ENCODE peak calls at places on chromosomes 7 and 10, in four cellular contexts. One of them, this sample, is unnamed.

GRCh38 chr7:137454169-137455166 is 110.9 kb upstream of the PTN start:
- DNase-seq in psoas muscle: peak; percentile 25
- DNase-seq in astrocyte of the spinal cord: peak; percentile 71
- DNase-seq in fibroblast of villous mesenchyme: peak; percentile 99
- DNase-seq in this sample: no peak

GRCh38 chr10:72688208-72688651 is 3.7 kb upstream of the MCU start:
- DNase-seq in psoas muscle: no peak
- DNase-seq in fibroblast of villous mesenchyme: peak; percentile 61
- DNase-seq in astrocyte of the spinal cord: peak; percentile 87
- DNase-seq in this sample: no peak

GRCh38 chr10:69439813-69440506 is 11.3 kb upstream of the TSPAN15 start:
- DNase-seq in psoas muscle: no peak
- DNase-seq in fibroblast of villous mesenchyme: peak; percentile 96
- DNase-seq in astrocyte of the spinal cord: no peak
- DNase-seq in this sample: no peak

GRCh38 chr7:34584526-34584925 is 73.5 kb upstream of the NPSR1 start:
- DNase-seq in psoas muscle: no peak
- DNase-seq in fibroblast of villous mesenchyme: no peak
- DNase-seq in astrocyte of the spinal cord: no peak
- DNase-seq in this sample: no peak

GRCh38 chr7:38775503-38775902 is 133.5 kb downstream of the VPS41 start:
- DNase-seq in astrocyte of the spinal cord: no peak
- DNase-seq in psoas muscle: no peak
- DNase-seq in fibroblast of villous mesenchyme: no peak
- DNase-seq in this sample: no peak

GRCh38 chr10:100780324-100780723 is 34.9 kb downstream of the PAX2 start:
- DNase-seq in psoas muscle: no peak
- DNase-seq in astrocyte of the spinal cord: no peak
- DNase-seq in fibroblast of villous mesenchyme: no peak
- DNase-seq in this sample: no peak

GRCh38 chr10:110610308-110610774 is 33.8 kb upstream of the RBM20 start:
- DNase-seq in astrocyte of the spinal cord: peak; percentile 58
- DNase-seq in fibroblast of villous mesenchyme: peak; percentile 59
- DNase-seq in psoas muscle: no peak
- DNase-seq in this sample: no peak

GRCh38 chr7:75987026-75987804 is 7.2 kb downstream of the TMEM120A start:
- DNase-seq in fibroblast of villous mesenchyme: no peak
- DNase-seq in psoas muscle: no peak
- DNase-seq in astrocyte of the spinal cord: no peak
- DNase-seq in this sample: no peak

GRCh38 chr7:38554586-38554985 is 76.6 kb downstream of the AMPH start:
- DNase-seq in fibroblast of villous mesenchyme: no peak
- DNase-seq in psoas muscle: no peak
- DNase-seq in astrocyte of the spinal cord: no peak
- DNase-seq in this sample: no peak

GRCh38 chr7:106243893-106244292 is 40.9 kb downstream of the NAMPT start:
- DNase-seq in psoas muscle: no peak
- DNase-seq in fibroblast of villous mesenchyme: peak; percentile 42
- DNase-seq in astrocyte of the spinal cord: no peak
- DNase-seq in this sample: no peak

GRCh38 chr7:69597278-69598076 is 798 bp upstream of the AUTS2 start:
- DNase-seq in astrocyte of the spinal cord: peak; percentile 10
- DNase-seq in fibroblast of villous mesenchyme: no peak
- DNase-seq in psoas muscle: peak; percentile 62
- DNase-seq in this sample: no peak

GRCh38 chr7:34849966-34850365 is 187.3 kb downstream of the DPY19L1 start:
- DNase-seq in fibroblast of villous mesenchyme: no peak
- DNase-seq in astrocyte of the spinal cord: no peak
- DNase-seq in psoas muscle: no peak
- DNase-seq in this sample: no peak

GRCh38 chr10:49230004-49230403 is 41.8 kb upstream of the TMEM273 start:
- DNase-seq in psoas muscle: no peak
- DNase-seq in astrocyte of the spinal cord: no peak
- DNase-seq in fibroblast of villous mesenchyme: no peak
- DNase-seq in this sample: no peak

GRCh38 chr7:82405291-82405690 is 38.3 kb downstream of the CACNA2D1 start:
- DNase-seq in psoas muscle: no peak
- DNase-seq in fibroblast of villous mesenchyme: no peak
- DNase-seq in astrocyte of the spinal cord: no peak
- DNase-seq in this sample: no peak

GRCh38 chr7:82406937-82407336 is 36.6 kb downstream of the CACNA2D1 start:
- DNase-seq in fibroblast of villous mesenchyme: no peak
- DNase-seq in psoas muscle: no peak
- DNase-seq in astrocyte of the spinal cord: no peak
- DNase-seq in this sample: no peak

GRCh38 chr7:82413237-82413636 is 30.3 kb downstream of the CACNA2D1 start:
- DNase-seq in astrocyte of the spinal cord: peak; percentile 21
- DNase-seq in psoas muscle: no peak
- DNase-seq in fibroblast of villous mesenchyme: no peak
- DNase-seq in this sample: no peak

GRCh38 chr7:82411732-82412131 is 31.8 kb downstream of the CACNA2D1 start:
- DNase-seq in psoas muscle: no peak
- DNase-seq in fibroblast of villous mesenchyme: no peak
- DNase-seq in astrocyte of the spinal cord: no peak
- DNase-seq in this sample: no peak

DNA sequence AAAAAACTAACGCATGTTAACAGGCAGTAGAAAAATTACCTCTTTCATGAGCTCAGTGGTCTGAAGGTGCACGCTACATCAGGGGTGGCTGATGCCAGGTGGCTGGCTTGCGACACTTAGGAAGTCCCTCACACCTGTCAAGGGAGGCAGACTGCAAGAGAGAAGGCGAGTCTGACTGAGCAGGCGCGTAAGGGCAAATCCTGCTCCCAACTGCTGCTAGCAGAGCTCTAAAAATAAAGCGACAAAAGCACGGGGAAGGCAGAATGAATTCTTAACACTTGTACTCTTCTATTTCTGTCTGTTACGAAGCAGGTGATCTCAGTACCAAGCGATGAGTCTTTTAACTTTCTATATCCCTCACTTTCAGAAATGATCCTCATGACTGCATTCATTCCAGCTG is 33.1 kb downstream of the CACNA2D1 start:
- DNase-seq in astrocyte of the spinal cord: no peak
- DNase-seq in psoas muscle: peak; percentile 52
- DNase-seq in fibroblast of villous mesenchyme: no peak
- DNase-seq in this sample: no peak
- H3K4me3 ChIP-seq in astrocyte of the spinal cord: no peak overlapping the region
- H3K4me3 ChIP-seq in psoas muscle: peak overlapping the region; percentile 56
- H3K4me3 ChIP-seq in fibroblast of villous mesenchyme: no peak overlapping the region
- H3K4me3 ChIP-seq in this sample: no peak overlapping the region

DNA sequence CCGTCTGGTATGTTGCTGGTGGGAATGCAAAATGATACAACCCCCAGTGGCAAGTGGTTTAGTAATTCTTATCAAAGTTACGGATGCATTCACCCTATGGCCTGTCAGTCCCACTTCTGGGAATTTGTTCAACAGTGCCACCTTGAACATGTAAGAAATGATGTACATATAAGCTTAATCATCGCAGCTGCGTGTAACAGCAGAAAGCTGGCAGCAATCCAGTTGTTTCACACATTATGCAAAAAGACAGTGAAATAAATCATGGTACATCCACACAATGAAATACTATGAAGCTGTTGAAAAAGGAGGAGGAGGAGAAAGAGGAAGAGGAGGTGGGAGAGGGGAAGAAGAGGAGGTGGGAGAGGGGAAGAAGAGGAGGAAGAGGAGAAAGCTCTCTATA is 76.2 kb upstream of the MYL10 start:
- DNase-seq in astrocyte of the spinal cord: no peak
- DNase-seq in fibroblast of villous mesenchyme: peak; percentile 22
- DNase-seq in psoas muscle: no peak
- DNase-seq in this sample: no peak
- TF ChIP-seq CTCF in astrocyte of the spinal cord: no peak
- TF ChIP-seq CTCF in fibroblast of villous mesenchyme: no peak
- TF ChIP-seq CTCF in psoas muscle: no peak
- TF ChIP-seq CTCF in this sample: no peak

GRCh38 chr7:117871401-117871777 is 1.9 kb downstream of the CTTNBP2 start:
- DNase-seq in astrocyte of the spinal cord: no peak
- DNase-seq in fibroblast of villous mesenchyme: no peak
- DNase-seq in psoas muscle: no peak
- DNase-seq in this sample: no peak
- H3K4me3 ChIP-seq in astrocyte of the spinal cord: no peak overlapping the region
- H3K4me3 ChIP-seq in fibroblast of villous mesenchyme: no peak overlapping the region
- H3K4me3 ChIP-seq in psoas muscle: no peak overlapping the region
- H3K4me3 ChIP-seq in this sample: no peak overlapping the region

GRCh38 chr7:21719846-21720245 is 177.0 kb downstream of the DNAH11 start:
- DNase-seq in psoas muscle: no peak
- DNase-seq in fibroblast of villous mesenchyme: no peak
- DNase-seq in astrocyte of the spinal cord: no peak
- DNase-seq in this sample: no peak

GRCh38 chr7:21722371-21722770 is 179.5 kb downstream of the DNAH11 start:
- DNase-seq in astrocyte of the spinal cord: no peak
- DNase-seq in psoas muscle: no peak
- DNase-seq in fibroblast of villous mesenchyme: no peak
- DNase-seq in this sample: no peak

GRCh38 chr7:21717323-21717722 is 174.5 kb downstream of the DNAH11 start:
- DNase-seq in psoas muscle: no peak
- DNase-seq in fibroblast of villous mesenchyme: no peak
- DNase-seq in astrocyte of the spinal cord: no peak
- DNase-seq in this sample: no peak
- TF ChIP-seq CTCF in psoas muscle: no peak
- TF ChIP-seq CTCF in fibroblast of villous mesenchyme: no peak
- TF ChIP-seq CTCF in astrocyte of the spinal cord: no peak
- TF ChIP-seq CTCF in this sample: no peak

DNA sequence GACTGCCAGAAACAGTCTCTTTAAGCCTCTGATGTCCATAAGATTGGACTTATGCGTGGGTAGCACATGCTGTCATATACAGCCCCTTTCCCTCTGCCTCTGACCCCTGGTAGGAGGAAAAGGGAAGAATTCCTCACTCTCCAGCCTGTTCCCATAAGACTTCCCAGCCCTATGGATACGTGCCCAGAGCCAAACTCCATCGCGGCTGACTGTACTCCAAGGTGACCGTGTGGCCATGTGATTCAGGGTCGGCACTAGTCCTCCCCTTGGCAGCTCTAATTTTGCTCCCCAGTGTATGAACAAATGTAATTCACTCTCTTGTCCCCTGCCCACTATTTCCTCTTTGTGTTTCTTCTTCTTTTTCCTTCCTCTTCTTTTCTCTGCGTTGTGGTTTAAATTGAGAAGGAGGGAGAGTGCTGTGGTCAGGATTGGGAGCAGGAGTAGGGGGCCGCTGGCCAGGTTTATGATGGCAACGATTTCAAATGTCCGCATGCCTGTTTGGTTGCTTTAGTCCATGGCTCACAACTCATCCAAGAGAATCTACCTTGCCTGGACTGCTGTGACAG is 43.8 kb downstream of the PRLHR start:
- DNase-seq in psoas muscle: no peak
- DNase-seq in astrocyte of the spinal cord: no peak
- DNase-seq in fibroblast of villous mesenchyme: no peak
- DNase-seq in this sample: no peak
- H3K4me3 ChIP-seq in psoas muscle: no peak overlapping the region
- H3K4me3 ChIP-seq in astrocyte of the spinal cord: no peak overlapping the region
- H3K4me3 ChIP-seq in fibroblast of villous mesenchyme: no peak overlapping the region
- H3K4me3 ChIP-seq in this sample: no peak overlapping the region

DNA sequence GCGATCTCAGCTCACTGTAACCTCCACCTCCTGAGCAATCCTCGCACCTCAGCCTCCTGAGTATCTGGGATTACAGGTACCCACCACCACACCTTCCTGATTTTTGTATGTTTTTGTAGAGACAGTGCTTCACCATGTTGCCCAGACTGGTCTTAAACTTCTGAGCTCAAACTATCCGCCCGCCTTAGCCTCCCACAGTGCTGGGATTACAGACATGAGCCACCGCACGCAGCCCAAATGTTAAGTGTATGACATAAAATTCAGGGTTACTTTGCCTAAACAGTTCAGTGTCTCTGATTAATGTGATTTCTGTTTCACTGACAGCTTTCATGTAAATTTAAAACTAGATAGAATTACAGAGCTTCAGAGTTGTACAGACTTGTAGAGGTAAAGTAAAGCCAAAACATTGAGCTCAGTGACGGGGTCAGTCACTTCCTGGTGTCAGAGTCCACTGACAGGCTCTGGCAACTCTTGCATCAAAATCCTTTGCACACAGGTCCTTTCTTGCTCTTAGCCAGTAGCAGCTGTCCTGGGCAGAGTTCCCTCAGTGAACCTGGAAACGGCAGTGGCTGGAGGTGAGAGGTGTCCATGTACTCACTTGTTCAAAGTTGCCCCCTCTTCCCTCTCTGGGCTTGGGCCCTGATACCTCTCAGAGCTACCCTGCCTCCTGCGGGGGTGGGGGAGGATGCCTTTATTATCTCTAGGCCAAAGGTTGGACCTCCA is 33.7 kb downstream of the MGMT start:
- DNase-seq in fibroblast of villous mesenchyme: no peak
- DNase-seq in psoas muscle: no peak
- DNase-seq in astrocyte of the spinal cord: no peak
- DNase-seq in this sample: no peak
- TF ChIP-seq CTCF in fibroblast of villous mesenchyme: no peak
- TF ChIP-seq CTCF in psoas muscle: no peak
- TF ChIP-seq CTCF in astrocyte of the spinal cord: no peak
- TF ChIP-seq CTCF in this sample: no peak

DNA sequence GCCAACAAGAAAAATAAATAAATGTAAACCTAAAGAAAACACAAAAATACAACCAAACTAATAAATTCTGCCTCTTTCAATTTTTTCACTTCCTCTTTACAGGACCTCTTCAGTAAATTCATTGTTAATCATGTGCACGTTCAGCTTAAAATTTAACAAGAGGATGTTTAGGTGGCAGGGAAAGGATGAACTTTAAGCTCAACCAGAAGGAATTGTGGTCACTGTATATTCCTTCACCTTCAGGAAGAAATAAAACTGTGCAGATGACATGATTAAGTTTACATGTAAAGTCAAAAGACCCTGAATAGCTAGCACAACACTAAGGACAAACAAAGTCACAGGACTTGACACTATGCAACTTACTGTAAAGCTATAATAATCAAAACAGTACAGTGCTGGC is 33.0 kb downstream of the KIF5B start:
- DNase-seq in fibroblast of villous mesenchyme: no peak
- DNase-seq in psoas muscle: no peak
- DNase-seq in astrocyte of the spinal cord: no peak
- DNase-seq in this sample: no peak
- H3K4me3 ChIP-seq in fibroblast of villous mesenchyme: no peak overlapping the region
- H3K4me3 ChIP-seq in psoas muscle: no peak overlapping the region
- H3K4me3 ChIP-seq in astrocyte of the spinal cord: no peak overlapping the region
- H3K4me3 ChIP-seq in this sample: no peak overlapping the region

GRCh38 chr10:114387784-114388183 is 16.5 kb downstream of the AFAP1L2 start:
- DNase-seq in astrocyte of the spinal cord: no peak
- DNase-seq in fibroblast of villous mesenchyme: no peak
- DNase-seq in psoas muscle: no peak
- DNase-seq in this sample: no peak

GRCh38 chr10:114391599-114391998 is 12.7 kb downstream of the AFAP1L2 start:
- DNase-seq in psoas muscle: no peak
- DNase-seq in fibroblast of villous mesenchyme: no peak
- DNase-seq in astrocyte of the spinal cord: no peak
- DNase-seq in this sample: no peak

GRCh38 chr10:114389429-114389828 is 14.9 kb downstream of the AFAP1L2 start:
- DNase-seq in fibroblast of villous mesenchyme: peak; percentile 78
- DNase-seq in psoas muscle: no peak
- DNase-seq in astrocyte of the spinal cord: peak; percentile 83
- DNase-seq in this sample: no peak

GRCh38 chr10:114386446-114386845 is 17.9 kb downstream of the AFAP1L2 start:
- DNase-seq in fibroblast of villous mesenchyme: no peak
- DNase-seq in astrocyte of the spinal cord: no peak
- DNase-seq in psoas muscle: no peak
- DNase-seq in this sample: no peak

GRCh38 chr10:114388275-114388674 is 16.0 kb downstream of the AFAP1L2 start:
- DNase-seq in fibroblast of villous mesenchyme: no peak
- DNase-seq in psoas muscle: no peak
- DNase-seq in astrocyte of the spinal cord: no peak
- DNase-seq in this sample: peak; percentile 45
- TF ChIP-seq CTCF in fibroblast of villous mesenchyme: no peak
- TF ChIP-seq CTCF in psoas muscle: no peak
- TF ChIP-seq CTCF in astrocyte of the spinal cord: no peak
- TF ChIP-seq CTCF in this sample: no peak

GRCh38 chr7:44977304-44977858 is 1.4 kb downstream of the MYO1G start:
- DNase-seq in fibroblast of villous mesenchyme: no peak
- DNase-seq in psoas muscle: no peak
- DNase-seq in astrocyte of the spinal cord: no peak
- DNase-seq in this sample: no peak
- H3K4me3 ChIP-seq in fibroblast of villous mesenchyme: no peak overlapping the region
- H3K4me3 ChIP-seq in psoas muscle: no peak overlapping the region
- H3K4me3 ChIP-seq in astrocyte of the spinal cord: no peak overlapping the region
- H3K4me3 ChIP-seq in this sample: peak overlapping the region; percentile 84

This sample was measured in GM12864.